ENCODE peak calls at places on chromosomes 16 and 17, in ten cellular contexts. F, U, A, W, X, D, C, S, J and P are unnamed samples.

GRCh38 chr17:72294487-72294893 is 173.7 kb downstream of the SOX9 start:
- DNase-seq in F (no peak), U (no peak), A (no peak), W (no peak), X (no peak), D (no peak), C (no peak), S (no peak), J (no peak), P (no peak)

GRCh38 chr17:57946798-57947358 is 8.3 kb downstream of the CUEDC1 start:
- DNase-seq in F (no peak), U (peak; percentile 58), A (peak; percentile 66), W (no peak), X (no peak), D (peak; percentile 56), C (no peak), S (peak; percentile 54), J (no peak), P (peak; percentile 78)

GRCh38 chr16:2280461-2280860 is 12.5 kb upstream of the RNPS1 start:
- DNase-seq in F (no peak), U (no peak), A (no peak), W (no peak), X (no peak), D (no peak), C (no peak), S (no peak), J (no peak), P (no peak)

GRCh38 chr16:23030001-23030400 is 119.3 kb downstream of the USP31 start:
- DNase-seq in F (no peak), U (no peak), A (no peak), W (no peak), X (no peak), D (no peak), C (no peak), S (no peak), J (no peak), P (no peak)

GRCh38 chr16:81500833-81501521 is 56.4 kb downstream of the CMIP start:
- DNase-seq in F (no peak), U (peak; percentile 56), A (no peak), W (no peak), X (peak; percentile 12), D (peak; percentile 92), C (no peak), S (no peak), J (no peak), P (peak; percentile 81)

GRCh38 chr17:59465949-59466307 is 99.5 kb upstream of the DHX40 start:
- DNase-seq in F (no peak), U (no peak), A (no peak), W (no peak), X (no peak), D (no peak), C (no peak), S (no peak), J (no peak), P (no peak)

GRCh38 chr17:77579717-77580116 is 378.8 kb upstream of the TNRC6C start:
- DNase-seq in F (no peak), U (no peak), A (no peak), W (no peak), X (no peak), D (no peak), C (no peak), S (no peak), J (no peak), P (no peak)

GRCh38 chr17:57286372-57287105 is 30.2 kb downstream of the MSI2 start:
- DNase-seq in F (no peak), U (no peak), A (no peak), W (no peak), X (no peak), D (no peak), C (no peak), S (peak; percentile 50), J (no peak), P (no peak)

GRCh38 chr17:80844418-80844990 is 147.1 kb upstream of the CHMP6 start:
- DNase-seq in F (no peak), U (no peak), A (no peak), W (no peak), X (no peak), D (no peak), C (no peak), S (no peak), J (no peak), P (no peak)

GRCh38 chr16:27269300-27270150 is 953 bp upstream of the NSMCE1 start:
- DNase-seq in F (no peak), U (no peak), A (no peak), W (no peak), X (no peak), D (no peak), C (no peak), S (no peak), J (no peak), P (no peak)

GRCh38 chr17:79836952-79837887 is 2.0 kb downstream of the CBX4 start:
- DNase-seq in F (no peak), U (peak; percentile 86), A (peak; percentile 94), W (no peak), X (no peak), D (peak; percentile 53), C (no peak), S (peak; percentile 43), J (peak; percentile 62), P (peak; percentile 74)

GRCh38 chr17:77371888-77372443 is 231.2 kb downstream of the SEC14L1 start:
- DNase-seq in F (no peak), U (no peak), A (no peak), W (no peak), X (no peak), D (no peak), C (no peak), S (no peak), J (no peak), P (no peak)